ENCODE peak calls at places on chromosome 17, in nine cellular contexts. P is transverse colon, E is esophagus squamous epithelium, S is sigmoid colon, T is ovary, B is testis, Q is A549, O is thyroid gland, Y is lower leg skin. R is an unnamed sample.

GRCh38 chr17:41013181-41013580 is 4.3 kb upstream of the KRTAP3-1 start:
- DNase-seq in B (no peak), T (no peak), S (no peak), Q (no peak), Y (no peak), E (no peak), P (no peak), O (no peak), R (no peak)

GRCh38 chr17:1275962-1276736 is 3.3 kb upstream of the TRARG1 start:
- DNase-seq in B (peak), S (peak), Y (peak), O (peak), P (peak), T (peak), E (no peak), Q (peak), R (peak)

GRCh38 chr17:45371414-45372324 is 54.8 kb upstream of the MAP3K14 start:
- DNase-seq in P (peak), Q (peak), B (peak), Y (peak), O (peak), T (peak), S (peak), E (no peak), R (peak)

GRCh38 chr17:61353211-61353610 is 46.4 kb upstream of the TBX2 start:
- DNase-seq in E (no peak), Y (no peak), B (no peak), P (no peak), Q (no peak), S (no peak), O (no peak), T (no peak), R (no peak)

GRCh38 chr17:75542184-75542583 is 16.7 kb downstream of the LLGL2 start:
- DNase-seq in S (no peak), O (no peak), P (peak), B (no peak), Q (no peak), T (no peak), Y (no peak), E (no peak), R (no peak)

GRCh38 chr17:40347319-40348135 is 17.0 kb downstream of the GJD3 start:
- DNase-seq in E (no peak), O (no peak), S (no peak), P (no peak), Y (no peak), B (no peak), T (peak), Q (no peak), R (no peak)

GRCh38 chr17:44417553-44417952 is 28.1 kb upstream of the ITGA2B start:
- DNase-seq in E (no peak), O (no peak), B (no peak), S (no peak), T (no peak), Y (no peak), P (no peak), Q (no peak), R (peak)

GRCh38 chr17:77665833-77666232 is 292.7 kb upstream of the TNRC6C start:
- DNase-seq in O (no peak), E (no peak), Y (no peak), B (no peak), S (no peak), P (no peak), T (no peak), Q (no peak), R (no peak)

GRCh38 chr17:40016692-40017000 is 1.4 kb downstream of the CSF3 start:
- DNase-seq in Y (no peak), E (no peak), Q (no peak), B (no peak), P (no peak), O (no peak), T (no peak), S (no peak), R (no peak)

GRCh38 chr17:50902768-50903353 is 36.7 kb upstream of the TOB1 start:
- DNase-seq in T (no peak), S (no peak), P (no peak), E (no peak), B (no peak), Y (no peak), Q (no peak), O (no peak), R (no peak)

GRCh38 chr17:45296003-45296832 is 20.6 kb downstream of the MAP3K14 start:
- DNase-seq in B (no peak), T (no peak), S (no peak), Y (no peak), O (no peak), Q (no peak), E (no peak), P (peak), R (no peak)

GRCh38 chr17:67007266-67007665 is 37.1 kb upstream of the CACNG1 start:
- DNase-seq in T (no peak), S (no peak), O (no peak), Y (no peak), Q (no peak), P (no peak), B (no peak), E (no peak), R (no peak)

GRCh38 chr17:80878876-80879722 is 112.5 kb upstream of the CHMP6 start:
- DNase-seq in P (no peak), Y (no peak), T (no peak), Q (no peak), B (no peak), E (no peak), S (no peak), O (no peak), R (no peak)

GRCh38 chr17:56085576-56086267 is 67.6 kb upstream of the ANKFN1 start:
- DNase-seq in S (no peak), Q (no peak), E (no peak), O (no peak), T (no peak), P (no peak), B (no peak), Y (no peak), R (no peak)

GRCh38 chr17:69997332-69997731 is 77.7 kb upstream of the KCNJ16 start:
- DNase-seq in S (no peak), B (no peak), O (no peak), E (no peak), Q (no peak), T (no peak), Y (no peak), P (no peak), R (peak)

GRCh38 chr17:55198690-55199370 is 65.9 kb upstream of the HLF start:
- DNase-seq in Q (no peak), O (no peak), B (no peak), P (no peak), S (no peak), T (no peak), Y (no peak), E (no peak), R (no peak)

GRCh38 chr17:80826955-80827645 is 164.5 kb upstream of the CHMP6 start:
- DNase-seq in Y (peak), E (no peak), P (no peak), O (peak), S (peak), T (no peak), Q (peak), B (no peak), R (peak)

GRCh38 chr17:47837401-47838039 is 3.6 kb downstream of the SCRN2 start:
- DNase-seq in Q (no peak), O (no peak), B (peak), Y (no peak), S (no peak), E (no peak), P (no peak), T (no peak), R (peak)

GRCh38 chr17:73371285-73371684 is 59.5 kb upstream of the CDC42EP4 start:
- DNase-seq in S (no peak), E (no peak), T (no peak), O (no peak), Y (no peak), Q (peak), P (no peak), B (no peak), R (peak)

GRCh38 chr17:64420143-64420670 is 28.7 kb upstream of the MILR1 start:
- DNase-seq in E (no peak), B (no peak), O (no peak), Y (no peak), T (no peak), Q (peak), P (no peak), S (no peak), R (peak)

GRCh38 chr17:80501739-80502577 is 25.6 kb upstream of the NPTX1 start:
- DNase-seq in P (peak), S (peak), T (no peak), Y (no peak), O (no peak), E (no peak), Q (peak), B (no peak), R (peak)

GRCh38 chr17:50055426-50056216 is at the start of gene ITGA3:
- DNase-seq in Q (peak), E (no peak), T (peak), O (peak), S (peak), B (peak), P (peak), Y (peak), R (peak)

GRCh38 chr17:44916781-44917241 is 1.5 kb upstream of the GFAP start:
- DNase-seq in T (no peak), P (peak), Y (peak), Q (no peak), B (no peak), S (peak), O (peak), E (no peak), R (peak)

GRCh38 chr17:45021607-45022287 is 29.7 kb downstream of the DCAKD start:
- DNase-seq in O (peak), S (peak), P (peak), Q (peak), B (peak), Y (peak), E (no peak), T (peak), R (peak)

GRCh38 chr17:49520386-49521087 is 25.4 kb downstream of the NGFR start:
- DNase-seq in P (no peak), O (no peak), T (no peak), Q (no peak), E (no peak), B (peak), Y (peak), S (no peak), R (no peak)

GRCh38 chr17:21689604-21690003 is 2.7 kb upstream of the KCNJ18 start:
- DNase-seq in O (peak), T (no peak), S (peak), E (no peak), Q (peak), P (no peak), Y (no peak), B (peak), R (peak)

GRCh38 chr17:48492401-48493298 is 38.2 kb downstream of the HOXB1 start:
- DNase-seq in S (peak), E (no peak), P (peak), B (peak), Q (peak), Y (peak), O (peak), T (peak), R (peak)

GRCh38 chr17:4770632-4771031 is 1.1 kb upstream of the TM4SF5 start:
- DNase-seq in O (no peak), Q (no peak), Y (no peak), T (no peak), E (no peak), S (no peak), P (no peak), B (no peak), R (no peak)

GRCh38 chr17:73089918-73090317 is 2.6 kb downstream of the SLC39A11 start:
- DNase-seq in B (no peak), E (no peak), O (no peak), Q (no peak), P (no peak), T (no peak), Y (peak), S (no peak), R (no peak)

GRCh38 chr17:5499790-5500189 is 13.4 kb downstream of the MIS12 start:
- DNase-seq in O (no peak), S (no peak), B (no peak), E (no peak), Y (no peak), T (peak), P (no peak), Q (no peak), R (no peak)

GRCh38 chr17:81962499-81963441 is 1.8 kb upstream of the NOTUM start:
- DNase-seq in Q (no peak), T (no peak), E (no peak), S (no peak), B (no peak), P (no peak), Y (no peak), O (no peak), R (no peak)

GRCh38 chr17:81966343-81967243 is 5.6 kb upstream of the NOTUM start:
- DNase-seq in S (peak), B (peak), T (peak), Q (no peak), E (no peak), Y (no peak), P (peak), O (no peak), R (no peak)

GRCh38 chr17:81967244-81967532 is 6.2 kb upstream of the NOTUM start:
- DNase-seq in T (no peak), O (no peak), S (no peak), P (no peak), E (no peak), Y (no peak), B (no peak), Q (no peak), R (no peak)

GRCh38 chr17:81961554-81962498 is 839 bp upstream of the NOTUM start:
- DNase-seq in B (no peak), E (no peak), T (no peak), O (no peak), Y (no peak), Q (no peak), S (no peak), P (no peak), R (no peak)

DNA sequence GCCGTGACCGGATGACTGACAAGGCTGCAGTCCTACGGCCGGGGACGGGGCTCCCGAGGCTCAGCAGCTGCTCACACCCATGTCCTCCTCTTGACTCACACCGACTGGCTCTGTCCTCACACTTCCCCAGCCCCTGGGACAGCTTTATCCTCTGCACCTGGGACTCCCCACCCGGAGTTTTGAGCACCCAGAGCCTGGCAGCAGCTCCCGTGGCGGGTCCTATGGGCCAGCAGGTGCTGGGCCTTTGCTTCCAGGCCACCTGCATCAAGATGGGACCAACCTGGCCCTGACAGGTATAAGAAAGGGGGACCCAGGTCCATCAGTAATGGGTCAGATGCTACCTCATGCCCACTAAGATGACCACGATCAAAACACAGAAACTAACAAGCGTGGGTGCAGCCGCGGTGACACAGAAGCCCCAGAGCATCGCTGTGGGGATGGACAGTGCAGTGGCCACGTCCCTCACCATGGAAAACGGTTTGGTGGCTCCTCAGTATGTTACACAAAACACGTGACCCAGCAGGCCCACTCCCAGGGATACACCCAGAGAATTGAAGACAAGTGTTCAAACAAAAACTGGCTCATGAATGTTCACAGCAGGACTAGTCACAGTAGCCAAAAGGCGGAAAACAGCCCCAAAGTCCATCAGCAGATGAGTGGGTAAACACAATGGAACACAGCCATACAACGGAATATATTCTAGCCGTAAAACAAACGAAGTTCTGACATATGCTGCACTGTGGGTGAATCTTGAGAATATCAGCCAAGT is 3.3 kb upstream of the NOTUM start:
- DNase-seq in P (no peak), O (no peak), Q (no peak), B (no peak), T (no peak), Y (no peak), S (no peak), E (no peak), R (no peak)
- TF ChIP-seq POLR2A in P (no peak), O (no peak), Q (no peak), B (no peak), T (no peak), Y (no peak), S (no peak), E (no peak), R (no peak)

DNA sequence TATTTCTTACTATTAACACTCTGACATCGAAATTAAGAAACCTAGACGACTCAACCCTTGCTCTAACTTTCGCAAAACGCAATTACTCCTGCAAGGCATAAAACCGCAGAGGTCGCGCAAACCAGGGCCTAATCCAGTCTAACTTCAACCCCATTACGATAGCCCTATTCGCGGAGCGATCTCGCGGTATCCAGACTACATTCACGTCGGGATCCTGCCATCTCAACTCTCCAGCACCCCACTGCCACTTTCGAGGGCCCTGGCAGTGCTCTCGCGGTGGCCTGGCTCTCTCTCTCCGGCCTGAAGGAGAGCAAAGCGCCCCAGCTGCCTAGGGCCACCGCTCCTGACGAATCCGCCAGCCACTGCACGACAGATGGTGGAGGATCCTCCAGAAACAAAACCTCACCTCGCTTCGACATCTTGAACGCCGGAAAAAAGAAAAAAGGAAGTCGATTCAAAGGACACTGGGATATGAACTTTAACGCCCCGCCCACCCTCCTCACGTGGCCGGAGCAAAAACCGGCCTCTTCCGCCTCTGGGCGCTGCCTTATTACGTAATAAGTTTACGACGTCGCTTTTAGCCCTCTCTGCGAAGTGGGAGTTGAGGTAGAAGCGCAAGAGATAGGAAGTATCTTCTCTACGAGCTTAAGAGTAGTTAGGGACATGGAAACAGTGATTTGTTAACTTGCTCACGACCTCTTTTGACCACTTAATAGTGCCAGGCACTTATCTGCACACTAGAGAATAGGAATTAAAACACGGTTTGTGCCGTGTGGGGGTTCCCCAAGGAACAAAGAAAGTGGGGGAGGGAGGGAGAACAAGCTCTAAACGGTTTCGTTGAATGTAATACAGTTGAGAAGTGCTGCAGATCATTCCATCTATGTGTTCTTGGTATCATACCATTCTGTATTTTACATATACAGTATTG is at the start of gene RPL23:
- DNase-seq in S (peak), O (peak), Y (peak), B (peak), T (peak), P (peak), Q (peak), E (peak), R (no peak)
- TF ChIP-seq POLR2A in S (peak), O (peak), Y (peak), B (peak), T (peak), P (peak), Q (peak), E (no peak), R (peak)

DNA sequence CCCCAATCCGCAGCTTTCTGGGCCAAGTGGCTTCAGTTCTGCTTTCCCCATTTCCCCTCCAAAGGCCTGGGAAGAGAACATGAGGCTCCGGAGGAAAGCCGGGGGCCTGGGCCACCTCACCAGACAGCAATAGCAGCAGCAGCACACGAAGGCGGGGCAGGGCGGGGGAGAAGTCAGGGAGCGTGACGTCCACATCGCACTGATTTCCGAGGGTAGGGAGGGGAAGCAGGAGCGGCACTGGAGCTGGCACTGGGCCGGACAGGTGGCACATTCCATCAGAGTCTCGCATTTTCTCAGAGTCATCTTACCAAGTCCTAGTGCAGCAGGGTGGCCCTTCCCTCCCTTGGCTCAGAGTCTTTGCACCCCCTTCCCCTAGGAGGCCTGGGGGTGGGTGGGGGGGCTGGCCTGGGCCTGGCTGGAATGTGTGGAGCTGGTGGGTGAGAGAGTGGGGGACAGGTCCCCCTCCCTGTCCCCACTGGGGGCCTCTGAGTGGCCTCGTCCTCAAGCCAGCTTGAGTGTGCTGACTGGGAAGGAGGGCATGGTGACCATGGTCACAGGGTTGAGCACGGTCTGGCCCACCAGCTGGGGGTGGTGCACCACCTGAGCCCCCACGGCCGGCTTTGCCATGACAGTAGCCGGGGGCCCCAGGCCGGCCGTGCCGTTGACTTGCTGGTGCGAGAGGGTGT is 14.3 kb downstream of the MNT start:
- DNase-seq in B (no peak), T (peak), E (no peak), Y (no peak), S (no peak), Q (no peak), P (peak), O (peak), R (no peak)
- TF ChIP-seq POLR2A in B (no peak), T (no peak), E (no peak), Y (no peak), S (no peak), Q (no peak), P (no peak), O (peak), R (no peak)

GRCh38 chr17:62687997-62688396 is 60.5 kb downstream of the MRC2 start:
- DNase-seq in T (no peak), Q (no peak), S (no peak), B (no peak), Y (no peak), E (no peak), O (no peak), P (no peak), R (no peak)
- TF ChIP-seq POLR2A in T (no peak), Q (no peak), S (no peak), B (no peak), Y (no peak), E (no peak), O (no peak), P (no peak), R (no peak)

GRCh38 chr17:68378202-68379149 is 78.8 kb downstream of the WIPI1 start:
- DNase-seq in O (peak), S (peak), P (peak), Q (peak), B (peak), E (peak), Y (peak), T (peak), R (peak)
- TF ChIP-seq POLR2A in O (no peak), S (no peak), P (peak), Q (no peak), B (no peak), E (no peak), Y (no peak), T (peak), R (no peak)

R was measured in H54.